ENCODE peak calls at places on chromosomes 12 and 14, in five cellular contexts. A, O, K, C and Z are unnamed samples. For H3K4me1, the result is how much of the 10 kb centered on the place peaks cover.

GRCh38 chr12:113366827-113367226 is 8.4 kb downstream of the PLBD2 start:
- ATAC-seq in K (no peak), C (no peak), O (no peak), A (no peak), Z (no peak)

GRCh38 chr14:32381869-32382268 is 52.8 kb downstream of the AKAP6 start:
- ATAC-seq in K (no peak), C (no peak), O (no peak), A (no peak), Z (no peak)

GRCh38 chr14:73796881-73797539 is 54.6 kb upstream of the PTGR2 start:
- ATAC-seq in A (no peak), C (peak), O (no peak), K (no peak), Z (no peak)

GRCh38 chr14:101253948-101254347 is 307.3 kb upstream of the DIO3 start:
- ATAC-seq in A (no peak), O (no peak), K (no peak), C (no peak), Z (no peak)

GRCh38 chr14:80080601-80081000 is 130.7 kb downstream of the DIO2 start:
- ATAC-seq in C (no peak), A (no peak), O (no peak), K (no peak), Z (no peak)

GRCh38 chr14:68293404-68293803 is 473.8 kb downstream of the RAD51B start:
- ATAC-seq in C (peak), O (no peak), K (no peak), A (no peak), Z (no peak)

GRCh38 chr14:25953532-25954144 is 644.2 kb downstream of the NOVA1 start:
- ATAC-seq in O (no peak), K (no peak), C (no peak), A (no peak), Z (peak)

GRCh38 chr12:53300187-53300586 is 692 bp downstream of the MYG1 start:
- ATAC-seq in A (no peak), O (no peak), C (no peak), K (no peak), Z (no peak)

GRCh38 chr14:74531011-74531410 is 37.4 kb downstream of the ISCA2 start:
- ATAC-seq in A (no peak), K (no peak), C (no peak), O (no peak), Z (no peak)

GRCh38 chr12:46585854-46586621 is 213.5 kb upstream of the SLC38A2 start:
- ATAC-seq in A (peak), C (no peak), O (no peak), K (peak), Z (no peak)
- TF ChIP-seq POLR2AphosphoS5 in A (no peak), C (no peak), O (peak), K (no peak), Z (no peak)

GRCh38 chr14:50961606-50962259 is 17.4 kb upstream of the PYGL start:
- ATAC-seq in K (no peak), C (no peak), A (no peak), O (no peak), Z (peak)
- TF ChIP-seq EP300 in K (no peak), C (no peak), A (no peak), O (no peak), Z (no peak)

GRCh38 chr14:104101651-104102281 is 16.3 kb downstream of the ASPG start:
- ATAC-seq in O (no peak), K (no peak), C (no peak), A (no peak), Z (no peak)
- H3K4me1 ChIP-seq in O (under half), K (under half), C (under half), A (under half), Z (under half)

GRCh38 chr12:19239616-19240234 is 110.2 kb downstream of the PLEKHA5 start:
- ATAC-seq in K (no peak), A (no peak), C (no peak), O (no peak), Z (no peak)

GRCh38 chr12:19239046-19239445 is 109.5 kb downstream of the PLEKHA5 start:
- ATAC-seq in O (no peak), C (no peak), K (no peak), A (no peak), Z (no peak)

GRCh38 chr12:19234991-19235876 is 105.7 kb downstream of the PLEKHA5 start:
- ATAC-seq in K (peak), O (no peak), A (no peak), C (no peak), Z (peak)

GRCh38 chr12:19236656-19237055 is 107.1 kb downstream of the PLEKHA5 start:
- ATAC-seq in C (no peak), A (peak), O (no peak), K (no peak), Z (no peak)

GRCh38 chr12:19238520-19238919 is 109.0 kb downstream of the PLEKHA5 start:
- ATAC-seq in K (no peak), A (no peak), O (no peak), C (no peak), Z (no peak)
- TF ChIP-seq POLR2AphosphoS5 in K (no peak), A (no peak), O (no peak), C (no peak), Z (no peak)